ENCODE peak calls at places on chromosomes 5 and 9, in four cellular contexts. J is esophagus squamous epithelium; X is CD8-positive, alpha-beta memory T cell; R is heart right ventricle. S is an unnamed sample.

GRCh38 chr9:90010793-90011192 is 406.0 kb downstream of the GADD45G start:
- DNase-seq in J (no peak), X (no peak), R (no peak), S (no peak)

GRCh38 chr5:1808466-1808865 is 7.3 kb downstream of the NDUFS6 start:
- DNase-seq in J (no peak), X (no peak), R (no peak), S (no peak)

GRCh38 chr5:14142202-14142855 is 813 bp upstream of the TRIO start:
- DNase-seq in J (no peak), X (no peak), R (no peak), S (no peak)

GRCh38 chr5:14445581-14446290 is 135.9 kb upstream of the OTULINL start:
- DNase-seq in J (no peak), X (no peak), R (no peak), S (no peak)

GRCh38 chr5:73135429-73136276 is 15.3 kb downstream of the TMEM171 start:
- DNase-seq in J (no peak), X (no peak), R (no peak), S (no peak)

GRCh38 chr5:142235050-142235797 is 89.6 kb downstream of the SPRY4 start:
- DNase-seq in J (no peak), X (no peak), R (no peak), S (no peak)

GRCh38 chr5:126826619-126827215 is 49.8 kb downstream of the LMNB1 start:
- DNase-seq in J (no peak), X (no peak), R (no peak), S (no peak)

GRCh38 chr5:32233696-32234447 is 59.8 kb upstream of the GOLPH3 start:
- DNase-seq in J (no peak), X (no peak), R (no peak), S (no peak)

GRCh38 chr5:124180523-124181461 is 565.6 kb downstream of the ZNF608 start:
- DNase-seq in J (no peak), X (no peak), R (no peak), S (no peak)

GRCh38 chr5:35313296-35313695 is 83.0 kb upstream of the PRLR start:
- DNase-seq in J (no peak), X (no peak), R (no peak), S (no peak)

GRCh38 chr5:73160239-73160671 is 12.7 kb upstream of the TMEM174 start:
- DNase-seq in J (no peak), X (peak; percentile 59), R (no peak), S (peak; percentile 64)

GRCh38 chr9:3332802-3333201 is 193.0 kb downstream of the RFX3 start:
- DNase-seq in J (no peak), X (no peak), R (no peak), S (no peak)

GRCh38 chr5:153496835-153497234 is 6.4 kb downstream of the GRIA1 start:
- DNase-seq in J (no peak), X (no peak), R (peak; percentile 8), S (no peak)

GRCh38 chr9:6584881-6585597 is 60.5 kb downstream of the GLDC start:
- DNase-seq in J (no peak), X (no peak), R (no peak), S (peak; percentile 28)

GRCh38 chr5:54616031-54616430 is 98.5 kb downstream of the SNX18 start:
- DNase-seq in J (no peak), X (no peak), R (no peak), S (no peak)

GRCh38 chr5:41925555-41925946 is 470 bp downstream of the FBXO4 start:
- DNase-seq in J (no peak), X (peak; percentile 45), R (peak; percentile 42), S (no peak)

GRCh38 chr5:153779852-153780251 is 258.9 kb downstream of the FAM114A2 start:
- DNase-seq in J (no peak), X (no peak), R (no peak), S (no peak)

GRCh38 chr5:66136053-66136452 is 8.0 kb upstream of the SREK1 start:
- DNase-seq in J (no peak), X (no peak), R (no peak), S (no peak)

GRCh38 chr9:105127863-105128220 is 116.6 kb upstream of the SLC44A1 start:
- DNase-seq in J (no peak), X (peak; percentile 79), R (no peak), S (peak; percentile 10)

GRCh38 chr9:35226685-35227084 is 64.9 kb downstream of the UNC13B start:
- DNase-seq in J (no peak), X (no peak), R (no peak), S (no peak)

GRCh38 chr9:106621299-106621920 is 241.6 kb upstream of the ZNF462 start:
- DNase-seq in J (no peak), X (no peak), R (no peak), S (no peak)

GRCh38 chr5:132385321-132386105 is 16.0 kb downstream of the SLC22A5 start:
- DNase-seq in J (no peak), X (peak; percentile 76), R (peak; percentile 65), S (peak; percentile 44)

GRCh38 chr9:98034593-98035546 is 21.7 kb upstream of the NANS start:
- DNase-seq in J (peak; percentile 27), X (peak; percentile 93), R (peak; percentile 88), S (peak; percentile 90)

GRCh38 chr9:76472925-76473324 is 13.9 kb downstream of the GCNT1 start:
- DNase-seq in J (no peak), X (no peak), R (no peak), S (no peak)

GRCh38 chr9:134887219-134887618 is 6.6 kb downstream of the FCN2 start:
- DNase-seq in J (no peak), X (no peak), R (no peak), S (no peak)

GRCh38 chr9:7402704-7403389 is 396.7 kb downstream of the DMAC1 start:
- DNase-seq in J (no peak), X (no peak), R (no peak), S (no peak)

GRCh38 chr5:59799668-59800374 is 93.7 kb downstream of the PDE4D start:
- DNase-seq in J (no peak), X (no peak), R (no peak), S (peak; percentile 3)

GRCh38 chr9:93028448-93029006 is 30.0 kb upstream of the SUSD3 start:
- DNase-seq in J (no peak), X (peak; percentile 83), R (no peak), S (peak; percentile 84)

GRCh38 chr5:134142088-134142487 is 27.6 kb downstream of the TCF7 start:
- DNase-seq in J (no peak), X (peak; percentile 46), R (no peak), S (no peak)

GRCh38 chr9:96856363-96857286 is 2.3 kb upstream of the ZNF782 start:
- DNase-seq in J (no peak), X (peak; percentile 78), R (peak; percentile 23), S (peak; percentile 73)

GRCh38 chr9:33448159-33448511 is 742 bp upstream of the AQP3 start:
- DNase-seq in J (no peak), X (no peak), R (no peak), S (no peak)

GRCh38 chr9:126702501-126703329 is 89.0 kb downstream of the LMX1B start:
- DNase-seq in J (no peak), X (peak; percentile 48), R (no peak), S (peak; percentile 9)

GRCh38 chr9:134570151-134570621 is 71.4 kb upstream of the COL5A1 start:
- DNase-seq in J (no peak), X (peak; percentile 41), R (peak; percentile 2), S (no peak)

GRCh38 chr5:37786855-37787254 is 53.0 kb downstream of the GDNF start:
- DNase-seq in J (no peak), X (no peak), R (no peak), S (no peak)

GRCh38 chr9:73152445-73152844 is 780 bp downstream of the ANXA1 start:
- DNase-seq in J (no peak), X (no peak), R (no peak), S (no peak)

GRCh38 chr5:150224483-150225027 is 34.7 kb downstream of the SLC6A7 start:
- DNase-seq in J (no peak), X (no peak), R (no peak), S (no peak)

GRCh38 chr9:14760060-14760459 is 37.5 kb upstream of the CER1 start:
- DNase-seq in J (no peak), X (no peak), R (no peak), S (no peak)

GRCh38 chr9:130233587-130233945 is 32.0 kb upstream of the HMCN2 start:
- DNase-seq in J (no peak), X (no peak), R (no peak), S (no peak)
- H3K36me3 ChIP-seq in J (no peaks in the 10 kb centered on the region), X (no peaks in the 10 kb centered on the region), R (peaks cover 7% of the 10 kb centered on the region), S (no peaks in the 10 kb centered on the region)

DNA sequence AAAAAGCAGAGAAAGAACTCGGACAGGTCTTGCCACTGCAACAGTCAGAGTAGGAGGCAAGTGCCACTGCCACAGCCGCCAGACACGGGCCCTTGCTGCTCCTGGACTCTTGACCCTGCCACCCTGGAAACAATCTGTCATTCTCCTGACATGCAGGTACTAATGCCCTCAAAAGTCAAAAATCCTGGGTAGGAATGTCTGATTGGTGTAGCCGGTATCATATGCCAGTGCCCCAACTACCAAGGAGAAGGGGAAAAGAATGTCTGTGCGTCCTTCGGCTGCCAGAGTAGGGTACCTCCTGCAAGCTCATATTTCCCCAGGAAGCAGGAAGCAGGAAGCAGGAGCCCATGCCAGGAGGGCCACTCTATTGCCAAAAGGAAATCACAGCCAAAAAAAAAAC is 30.5 kb upstream of the F2RL1 start:
- DNase-seq in J (no peak), X (no peak), R (no peak), S (no peak)
- H3K27ac ChIP-seq in J (peak overlapping the region; percentile 4), X (no peak overlapping the region), R (no peak overlapping the region), S (no peak overlapping the region)

DNA sequence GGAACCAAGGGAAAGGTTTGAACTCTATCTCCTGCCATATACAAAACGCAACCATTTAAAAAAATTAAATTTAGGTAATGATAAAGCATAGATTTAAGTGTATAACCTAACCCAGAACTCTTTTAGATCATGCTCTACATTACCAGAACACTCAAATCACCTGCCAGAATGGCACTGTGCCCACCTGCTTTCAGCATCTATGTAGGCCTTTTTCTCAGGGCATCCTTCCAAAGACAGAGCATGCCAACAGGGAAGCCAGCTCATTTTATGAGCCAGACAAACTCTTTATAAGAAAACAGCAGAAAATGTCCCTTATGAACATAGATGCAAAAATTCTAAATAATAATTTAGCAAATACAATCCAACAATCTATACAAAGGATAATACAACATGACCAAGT is 47.9 kb upstream of the SMAD5 start:
- DNase-seq in J (no peak), X (no peak), R (peak; percentile 65), S (no peak)
- H3K4me1 ChIP-seq in J (peaks cover 56% of the 10 kb centered on the region), X (no peaks in the 10 kb centered on the region), R (peaks cover 41% of the 10 kb centered on the region), S (peaks cover 8% of the 10 kb centered on the region)

GRCh38 chr5:25439025-25439424 is 794.2 kb upstream of the CDH10 start:
- DNase-seq in J (no peak), X (no peak), R (no peak), S (no peak)
- H3K36me3 ChIP-seq in J (no peaks in the 10 kb centered on the region), X (no peaks in the 10 kb centered on the region), R (no peaks in the 10 kb centered on the region), S (no peaks in the 10 kb centered on the region)

GRCh38 chr9:131254107-131254491 is 22.2 kb downstream of the FAM78A start:
- DNase-seq in J (no peak), X (peak; percentile 44), R (peak; percentile 71), S (no peak)

GRCh38 chr9:131255731-131256197 is 20.5 kb downstream of the FAM78A start:
- DNase-seq in J (no peak), X (no peak), R (no peak), S (no peak)

GRCh38 chr9:131257266-131258025 is 18.9 kb downstream of the FAM78A start:
- DNase-seq in J (no peak), X (no peak), R (no peak), S (no peak)

DNA sequence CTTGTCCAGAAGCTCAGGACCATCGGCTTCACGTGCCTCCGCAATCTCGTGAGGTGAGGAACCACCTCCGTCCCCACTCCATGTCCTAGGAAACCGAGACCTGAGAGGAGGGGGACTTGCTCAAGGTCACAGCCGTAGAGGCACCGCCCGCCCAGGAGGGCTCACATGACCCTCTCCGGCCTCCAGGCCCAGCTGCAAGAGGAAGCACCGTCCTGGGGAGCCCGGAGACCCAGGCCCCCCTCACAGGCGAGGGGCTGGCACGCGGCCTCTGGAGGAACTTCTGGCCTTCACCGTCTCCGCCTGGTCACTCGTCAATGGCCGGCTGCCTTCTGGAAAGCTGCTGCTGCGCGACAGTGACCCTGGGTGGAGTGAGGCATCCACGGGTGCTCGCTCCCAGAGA is 24.2 kb downstream of the FAM78A start:
- DNase-seq in J (no peak), X (no peak), R (no peak), S (no peak)
- H3K27ac ChIP-seq in J (peak overlapping the region; percentile 76), X (peak overlapping the region; percentile 26), R (no peak overlapping the region), S (peak overlapping the region; percentile 90)

S was measured in CD4-positive, CD25-positive, alpha-beta regulatory T cell.